ENCODE peak calls at places on chromosomes 4 and X, in five cellular contexts. B is HepG2, T is suprapubic skin, S is stomach, O is sigmoid colon. R is an unnamed sample.

GRCh38 chr4:12265554-12265953 is 836.9 kb upstream of the HS3ST1 start:
- DNase-seq in B (no peak), T (no peak), S (no peak), O (no peak), R (no peak)

GRCh38 chr4:98006060-98006459 is 137.2 kb downstream of the STPG2 start:
- DNase-seq in B (no peak), T (no peak), S (no peak), O (no peak), R (no peak)

GRCh38 chr4:153207027-153207426 is 2.8 kb downstream of the TRIM2 start:
- DNase-seq in B (no peak), T (no peak), S (no peak), O (no peak), R (peak; percentile 24)

GRCh38 chr4:110270492-110271197 is 72.2 kb upstream of the ELOVL6 start:
- DNase-seq in B (no peak), T (no peak), S (no peak), O (no peak), R (no peak)

GRCh38 chr4:36165256-36166005 is 78.9 kb downstream of the ARAP2 start:
- DNase-seq in B (no peak), T (no peak), S (no peak), O (no peak), R (no peak)

GRCh38 chrX:150329888-150330287 is 33.2 kb upstream of the MAMLD1 start:
- DNase-seq in B (no peak), T (no peak), S (no peak), O (no peak), R (no peak)

GRCh38 chr4:96677499-96677898 is 837.6 kb downstream of the PDHA2 start:
- DNase-seq in B (no peak), T (no peak), S (no peak), O (no peak), R (no peak)

GRCh38 chr4:55866973-55867574 is 13.6 kb downstream of the EXOC1 start:
- DNase-seq in B (peak; percentile 65), T (no peak), S (no peak), O (no peak), R (peak; percentile 44)

DNA sequence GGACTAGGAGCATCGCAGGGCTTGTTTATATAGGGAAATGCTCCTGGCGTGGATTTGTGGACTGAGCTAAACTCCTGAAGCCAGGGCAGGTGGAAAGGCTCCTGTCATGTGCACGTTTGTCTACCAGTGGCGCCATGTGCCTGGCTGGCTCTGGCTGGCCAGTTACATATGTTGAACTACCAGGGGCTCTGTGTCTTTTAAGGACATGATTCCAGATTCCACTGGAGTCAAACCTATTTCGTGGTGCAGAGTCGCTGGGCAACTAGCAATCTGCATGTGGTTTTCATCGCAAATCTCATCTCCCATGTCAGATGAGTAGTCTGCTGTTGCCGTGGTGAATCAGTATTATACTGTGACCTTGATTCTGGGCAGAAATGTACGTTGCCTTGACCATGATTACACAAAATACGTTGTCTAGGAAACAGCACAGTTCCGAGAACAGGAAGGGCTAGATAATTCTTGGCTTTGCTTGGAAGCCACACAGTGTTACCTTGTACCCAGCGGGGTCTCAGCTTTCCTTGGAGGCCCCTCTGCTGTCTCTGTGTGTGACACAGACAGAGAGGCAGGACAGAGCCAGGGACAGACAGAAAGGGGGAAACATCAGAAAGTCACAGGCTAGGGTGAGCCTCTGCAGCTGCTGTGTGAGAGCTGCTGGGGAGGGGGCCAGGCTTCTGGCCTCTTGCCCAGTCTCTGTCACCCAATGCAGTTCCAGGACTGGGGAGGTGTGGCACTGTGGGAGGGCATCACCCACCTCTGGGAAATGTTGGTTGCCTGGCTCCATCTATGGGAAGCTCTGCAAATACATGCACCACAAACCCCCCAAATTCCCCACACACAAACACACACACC is 19.2 kb downstream of the PNMA6E start:
- DNase-seq in B (peak; percentile 59), T (no peak), S (no peak), O (no peak), R (no peak)
- TF ChIP-seq CTCF in B (peak; percentile 54), T (no peak), S (no peak), O (no peak), R (no peak)

GRCh38 chrX:115053223-115053622 is 35.8 kb upstream of the IL13RA2 start:
- DNase-seq in B (no peak), T (no peak), S (no peak), O (no peak), R (no peak)

GRCh38 chrX:115047181-115047580 is 29.8 kb upstream of the IL13RA2 start:
- DNase-seq in B (no peak), T (no peak), S (no peak), O (no peak), R (no peak)

DNA sequence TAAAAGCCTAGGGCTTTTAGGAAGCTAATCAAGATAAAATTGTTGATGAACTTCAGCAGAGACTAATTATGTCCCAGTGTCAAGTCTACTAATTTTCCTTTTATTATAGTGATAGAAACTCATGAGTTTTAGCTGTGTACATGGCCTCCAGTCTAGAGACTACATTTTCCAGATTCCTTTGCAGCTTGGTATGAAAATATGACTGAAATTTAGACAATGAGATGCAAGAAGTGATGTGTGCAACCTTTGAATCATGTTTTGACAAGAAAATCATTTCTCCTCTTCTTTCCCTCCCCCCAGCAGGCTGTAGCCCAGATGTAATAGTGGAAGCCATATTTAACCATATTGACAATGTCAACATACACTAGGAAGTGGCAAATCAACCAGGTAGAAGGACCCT is 30.3 kb upstream of the IL13RA2 start:
- DNase-seq in B (no peak), T (no peak), S (no peak), O (no peak), R (no peak)
- TF ChIP-seq EP300 in B (no peak), T (no peak), S (no peak), O (no peak), R (no peak)

DNA sequence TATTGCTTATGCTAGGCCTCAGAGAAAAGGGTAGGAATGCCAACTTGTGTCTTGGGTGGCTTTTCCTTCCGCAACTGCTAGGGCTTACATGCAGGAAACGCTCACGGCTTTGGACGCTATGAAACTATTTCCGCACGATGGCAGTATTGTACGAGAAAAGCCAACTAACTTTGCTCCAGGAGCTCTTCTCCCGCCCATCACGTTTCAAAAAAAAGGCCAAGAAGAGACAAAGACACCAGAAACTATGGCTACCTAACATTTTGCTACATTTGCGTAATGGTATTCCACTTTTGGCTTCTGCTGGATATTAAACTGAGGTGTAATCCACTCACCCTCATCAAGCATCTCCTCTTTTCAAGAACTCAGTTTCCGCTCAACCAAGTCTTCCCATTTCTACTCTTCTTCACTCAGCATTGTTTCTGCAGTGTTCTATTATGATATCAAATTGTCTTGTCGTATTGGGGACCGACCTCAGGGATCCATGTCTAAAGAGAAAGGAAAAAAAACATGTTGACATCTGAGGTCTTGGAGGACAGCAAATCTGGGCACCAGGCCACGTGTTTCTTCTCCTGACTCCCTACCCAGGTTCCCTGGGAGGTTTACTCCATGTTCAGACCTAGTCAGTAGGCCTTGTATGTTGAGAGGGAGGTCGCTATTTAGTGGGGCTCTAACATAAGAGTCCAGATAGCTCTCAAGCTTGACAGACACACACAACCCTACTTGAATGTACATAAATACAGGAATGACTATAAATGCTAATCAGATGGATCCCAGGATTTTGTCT is 239.4 kb upstream of the STK26 start:
- DNase-seq in B (no peak), T (peak; percentile 83), S (peak; percentile 81), O (peak; percentile 90), R (no peak)
- TF ChIP-seq CTCF in B (no peak), T (no peak), S (no peak), O (no peak), R (peak; percentile 74)

GRCh38 chr4:184347251-184348239 is 126.8 kb downstream of the IRF2 start:
- DNase-seq in B (no peak), T (no peak), S (peak; percentile 80), O (peak; percentile 73), R (peak; percentile 67)
- TF ChIP-seq EP300 in B (no peak), T (no peak), S (no peak), O (no peak), R (no peak)

R was measured in upper lobe of left lung.